ENCODE peak calls at places on chromosomes 13 and 19, in seven cellular contexts. One of them, this sample, is unnamed.

GRCh38 chr13:98557934-98558630 is 18.8 kb downstream of the STK24 start:
- DNase-seq in SK-N-SH: no peak
- DNase-seq in NCI-H1092 treated with DMSO at 0.1 percent for 48 hours: no peak
- DNase-seq in nucleus accumbens: no peak
- DNase-seq in NCI-H1105: no peak
- DNase-seq in GM20000: no peak
- DNase-seq in H54: no peak
- DNase-seq in this sample: no peak

GRCh38 chr19:33797821-33798633 is 1.4 kb downstream of the KCTD15 start:
- DNase-seq in SK-N-SH: peak
- DNase-seq in NCI-H1092 treated with DMSO at 0.1 percent for 48 hours: no peak
- DNase-seq in nucleus accumbens: no peak
- DNase-seq in NCI-H1105: peak
- DNase-seq in GM20000: no peak
- DNase-seq in H54: no peak
- DNase-seq in this sample: no peak

GRCh38 chr13:45953082-45953481 is 99.5 kb downstream of the ZC3H13 start:
- DNase-seq in SK-N-SH: no peak
- DNase-seq in NCI-H1092 treated with DMSO at 0.1 percent for 48 hours: no peak
- DNase-seq in nucleus accumbens: no peak
- DNase-seq in NCI-H1105: no peak
- DNase-seq in GM20000: no peak
- DNase-seq in H54: no peak
- DNase-seq in this sample: no peak

GRCh38 chr19:6632002-6632621 is 37.8 kb downstream of the TNFSF14 start:
- DNase-seq in SK-N-SH: peak
- DNase-seq in NCI-H1092 treated with DMSO at 0.1 percent for 48 hours: peak
- DNase-seq in nucleus accumbens: peak
- DNase-seq in NCI-H1105: peak
- DNase-seq in GM20000: peak
- DNase-seq in H54: peak
- DNase-seq in this sample: peak

GRCh38 chr19:5826531-5827341 is 12.8 kb downstream of the FUT6 start:
- DNase-seq in SK-N-SH: peak
- DNase-seq in NCI-H1092 treated with DMSO at 0.1 percent for 48 hours: peak
- DNase-seq in nucleus accumbens: no peak
- DNase-seq in NCI-H1105: peak
- DNase-seq in GM20000: peak
- DNase-seq in H54: peak
- DNase-seq in this sample: peak

GRCh38 chr13:98517576-98518310 is 59.2 kb downstream of the STK24 start:
- DNase-seq in SK-N-SH: no peak
- DNase-seq in NCI-H1092 treated with DMSO at 0.1 percent for 48 hours: no peak
- DNase-seq in nucleus accumbens: no peak
- DNase-seq in NCI-H1105: no peak
- DNase-seq in GM20000: no peak
- DNase-seq in H54: no peak
- DNase-seq in this sample: no peak

GRCh38 chr19:10603873-10604459 is 16.9 kb upstream of the AP1M2 start:
- DNase-seq in SK-N-SH: peak
- DNase-seq in NCI-H1092 treated with DMSO at 0.1 percent for 48 hours: no peak
- DNase-seq in nucleus accumbens: no peak
- DNase-seq in NCI-H1105: no peak
- DNase-seq in GM20000: peak
- DNase-seq in H54: no peak
- DNase-seq in this sample: no peak

GRCh38 chr19:33260628-33261418 is 35.2 kb upstream of the SLC7A10 start:
- DNase-seq in SK-N-SH: no peak
- DNase-seq in NCI-H1092 treated with DMSO at 0.1 percent for 48 hours: no peak
- DNase-seq in nucleus accumbens: no peak
- DNase-seq in NCI-H1105: no peak
- DNase-seq in GM20000: no peak
- DNase-seq in H54: no peak
- DNase-seq in this sample: no peak

GRCh38 chr13:36163303-36163702 is 32.1 kb upstream of the DCLK1 start:
- DNase-seq in SK-N-SH: no peak
- DNase-seq in NCI-H1092 treated with DMSO at 0.1 percent for 48 hours: peak
- DNase-seq in nucleus accumbens: no peak
- DNase-seq in NCI-H1105: peak
- DNase-seq in GM20000: no peak
- DNase-seq in H54: no peak
- DNase-seq in this sample: no peak

GRCh38 chr13:44815507-44816074 is 173.7 kb downstream of the NUFIP1 start:
- DNase-seq in SK-N-SH: no peak
- DNase-seq in NCI-H1092 treated with DMSO at 0.1 percent for 48 hours: no peak
- DNase-seq in nucleus accumbens: peak
- DNase-seq in NCI-H1105: no peak
- DNase-seq in GM20000: peak
- DNase-seq in H54: peak
- DNase-seq in this sample: no peak

GRCh38 chr19:29245221-29245620 is 32.3 kb upstream of the UQCRFS1 start:
- DNase-seq in SK-N-SH: no peak
- DNase-seq in NCI-H1092 treated with DMSO at 0.1 percent for 48 hours: peak
- DNase-seq in nucleus accumbens: no peak
- DNase-seq in NCI-H1105: peak
- DNase-seq in GM20000: no peak
- DNase-seq in H54: no peak
- DNase-seq in this sample: peak

GRCh38 chr19:58497634-58498170 is 14.1 kb downstream of the SLC27A5 start:
- DNase-seq in SK-N-SH: no peak
- DNase-seq in NCI-H1092 treated with DMSO at 0.1 percent for 48 hours: no peak
- DNase-seq in nucleus accumbens: no peak
- DNase-seq in NCI-H1105: no peak
- DNase-seq in GM20000: no peak
- DNase-seq in H54: no peak
- DNase-seq in this sample: no peak

GRCh38 chr19:50512112-50512998 is 1.4 kb downstream of the ASPDH start:
- DNase-seq in SK-N-SH: no peak
- DNase-seq in NCI-H1092 treated with DMSO at 0.1 percent for 48 hours: no peak
- DNase-seq in nucleus accumbens: no peak
- DNase-seq in NCI-H1105: no peak
- DNase-seq in GM20000: peak
- DNase-seq in H54: no peak
- DNase-seq in this sample: no peak

GRCh38 chr19:27894906-27895754 is 1317.8 kb downstream of the UQCRFS1 start:
- DNase-seq in SK-N-SH: no peak
- DNase-seq in NCI-H1092 treated with DMSO at 0.1 percent for 48 hours: no peak
- DNase-seq in nucleus accumbens: no peak
- DNase-seq in NCI-H1105: no peak
- DNase-seq in GM20000: no peak
- DNase-seq in H54: no peak
- DNase-seq in this sample: no peak

GRCh38 chr13:45362939-45363338 is 22.0 kb upstream of the TPT1 start:
- DNase-seq in SK-N-SH: no peak
- DNase-seq in NCI-H1092 treated with DMSO at 0.1 percent for 48 hours: no peak
- DNase-seq in nucleus accumbens: no peak
- DNase-seq in NCI-H1105: no peak
- DNase-seq in GM20000: no peak
- DNase-seq in H54: no peak
- DNase-seq in this sample: no peak

GRCh38 chr13:28401303-28402056 is 93.4 kb downstream of the FLT1 start:
- DNase-seq in SK-N-SH: no peak
- DNase-seq in NCI-H1092 treated with DMSO at 0.1 percent for 48 hours: no peak
- DNase-seq in nucleus accumbens: no peak
- DNase-seq in NCI-H1105: no peak
- DNase-seq in GM20000: peak
- DNase-seq in H54: no peak
- DNase-seq in this sample: no peak

GRCh38 chr13:104571161-104571889 is 1505.1 kb upstream of the SLC10A2 start:
- DNase-seq in SK-N-SH: peak
- DNase-seq in NCI-H1092 treated with DMSO at 0.1 percent for 48 hours: peak
- DNase-seq in nucleus accumbens: peak
- DNase-seq in NCI-H1105: peak
- DNase-seq in GM20000: no peak
- DNase-seq in H54: peak
- DNase-seq in this sample: peak

GRCh38 chr19:8221161-8221560 is 12.0 kb downstream of the CERS4 start:
- DNase-seq in SK-N-SH: no peak
- DNase-seq in NCI-H1092 treated with DMSO at 0.1 percent for 48 hours: no peak
- DNase-seq in nucleus accumbens: peak
- DNase-seq in NCI-H1105: no peak
- DNase-seq in GM20000: no peak
- DNase-seq in H54: no peak
- DNase-seq in this sample: no peak

GRCh38 chr13:113835461-113836274 is 28.2 kb downstream of the GAS6 start:
- DNase-seq in SK-N-SH: peak
- DNase-seq in NCI-H1092 treated with DMSO at 0.1 percent for 48 hours: peak
- DNase-seq in nucleus accumbens: no peak
- DNase-seq in NCI-H1105: no peak
- DNase-seq in GM20000: peak
- DNase-seq in H54: peak
- DNase-seq in this sample: peak

GRCh38 chr19:35549879-35550523 is 4.6 kb downstream of the TMEM147 start:
- DNase-seq in SK-N-SH: no peak
- DNase-seq in NCI-H1092 treated with DMSO at 0.1 percent for 48 hours: no peak
- DNase-seq in nucleus accumbens: no peak
- DNase-seq in NCI-H1105: no peak
- DNase-seq in GM20000: no peak
- DNase-seq in H54: no peak
- DNase-seq in this sample: no peak